ENCODE peak calls at places on chromosomes 6 and 20, in seven cellular contexts. B is lung, C is heart left ventricle, F is bronchial epithelial cell, U is lower lobe of right lung, R is A549, Y is GM06990. G is an unnamed sample.

GRCh38 chr6:19691465-19692167 is 145.6 kb upstream of the ID4 start:
- DNase-seq in Y (no peak), F (no peak), B (no peak), R (no peak), C (no peak), U (no peak), G (no peak)

GRCh38 chr6:149324428-149324827 is 6.9 kb downstream of the TAB2 start:
- DNase-seq in F (no peak), Y (no peak), U (no peak), B (no peak), R (no peak), C (no peak), G (no peak)

GRCh38 chr6:29925341-29926080 is 16.8 kb upstream of the HLA-A start:
- DNase-seq in B (no peak), C (no peak), U (no peak), R (no peak), Y (no peak), F (peak), G (no peak)

GRCh38 chr6:121932071-121933009 is 467.1 kb upstream of the HSF2 start:
- DNase-seq in Y (no peak), R (no peak), F (peak), C (peak), U (peak), B (no peak), G (peak)

GRCh38 chr20:44730441-44730840 is 15.2 kb upstream of the KCNK15 start:
- DNase-seq in C (no peak), R (no peak), U (peak), Y (no peak), B (no peak), F (peak), G (peak)

GRCh38 chr6:235763-236360 is 56.4 kb upstream of the DUSP22 start:
- DNase-seq in Y (no peak), C (no peak), U (no peak), F (no peak), B (no peak), R (no peak), G (peak)

GRCh38 chr6:42410861-42411260 is 40.9 kb downstream of the TRERF1 start:
- DNase-seq in B (no peak), R (no peak), C (no peak), Y (no peak), U (no peak), F (no peak), G (no peak)

GRCh38 chr6:12034831-12035230 is 22.7 kb downstream of the HIVEP1 start:
- DNase-seq in R (no peak), Y (no peak), C (no peak), B (no peak), U (no peak), F (no peak), G (no peak)

GRCh38 chr6:32148722-32149576 is 2.8 kb downstream of the PRRT1 start:
- DNase-seq in U (peak), Y (no peak), B (peak), C (peak), R (no peak), F (peak), G (peak)
- H3K4me3 ChIP-seq in U (peak), Y (no peak), B (no peak), C (no peak), R (no peak), F (peak), G (no peak)

GRCh38 chr6:1802495-1803395 is 193.0 kb downstream of the FOXC1 start:
- DNase-seq in F (no peak), B (no peak), C (no peak), Y (no peak), R (no peak), U (no peak), G (no peak)
- TF ChIP-seq CTCF in F (no peak), B (no peak), C (no peak), Y (no peak), R (no peak), U (no peak), G (no peak)

DNA sequence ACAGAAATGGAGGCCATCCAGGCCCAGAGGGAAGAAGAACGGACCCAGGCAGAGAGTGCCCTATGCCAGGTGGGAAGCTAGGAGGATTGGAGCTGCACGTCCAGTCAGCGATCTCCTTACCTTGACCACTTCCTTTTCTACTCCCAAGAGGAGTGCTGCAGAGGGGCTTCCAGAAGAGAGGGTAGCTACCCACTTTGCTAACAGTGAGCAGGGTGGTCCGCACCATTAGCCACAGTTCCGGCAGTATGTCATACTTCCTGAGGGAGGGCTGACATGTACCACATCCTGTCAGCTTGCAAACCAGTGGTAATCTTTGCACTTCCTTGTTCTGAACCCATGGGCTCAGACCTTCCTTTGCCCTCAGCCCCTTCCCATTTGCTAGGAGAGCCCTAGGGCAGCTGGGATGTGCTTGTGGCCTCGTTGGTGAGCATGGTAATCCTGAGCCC is 35.4 kb downstream of the CEP250 start:
- DNase-seq in B (peak), F (no peak), C (no peak), Y (peak), U (no peak), R (no peak), G (no peak)
- H3K4me3 ChIP-seq in B (peak), F (no peak), C (no peak), Y (peak), U (peak), R (no peak), G (no peak)

GRCh38 chr20:41155267-41155666 is 17.9 kb downstream of the PLCG1 start:
- DNase-seq in Y (no peak), R (no peak), F (no peak), U (no peak), C (no peak), B (no peak), G (no peak)
- TF ChIP-seq CTCF in Y (no peak), R (no peak), F (no peak), U (no peak), C (no peak), B (no peak), G (no peak)

GRCh38 chr6:1988843-1989242 is 256.6 kb downstream of the GMDS start:
- DNase-seq in R (no peak), C (no peak), U (no peak), Y (no peak), F (no peak), B (no peak), G (no peak)
- H3K4me3 ChIP-seq in R (no peak), C (no peak), U (no peak), Y (no peak), F (no peak), B (no peak), G (no peak)

GRCh38 chr6:41371461-41371991 is 36.1 kb downstream of the NCR2 start:
- DNase-seq in Y (peak), R (no peak), B (peak), C (peak), F (no peak), U (no peak), G (peak)
- TF ChIP-seq CTCF in Y (no peak), R (no peak), B (no peak), C (no peak), F (no peak), U (peak), G (peak)

DNA sequence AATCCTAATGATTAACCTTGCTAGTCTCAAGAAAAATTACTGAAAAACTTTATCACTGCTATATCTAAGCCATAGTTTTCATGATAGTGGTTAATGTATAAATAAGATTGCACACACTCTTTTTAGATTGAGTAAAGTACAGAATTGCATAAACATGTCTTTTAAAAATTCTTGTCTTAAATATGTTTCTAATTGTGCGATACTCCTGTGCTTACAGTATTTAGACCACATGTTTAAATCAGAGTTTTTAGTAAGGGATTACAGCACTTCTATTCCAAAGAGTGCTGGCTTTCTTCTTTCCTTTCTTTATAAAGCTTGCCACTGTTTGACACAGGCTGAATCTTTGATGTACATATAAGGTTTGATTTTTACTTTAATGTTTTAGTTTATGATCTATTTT is 36.8 kb upstream of the RGS17 start:
- DNase-seq in C (no peak), Y (no peak), B (no peak), F (no peak), U (no peak), R (peak), G (no peak)
- H3K4me3 ChIP-seq in C (no peak), Y (no peak), B (no peak), F (no peak), U (no peak), R (no peak), G (no peak)

DNA sequence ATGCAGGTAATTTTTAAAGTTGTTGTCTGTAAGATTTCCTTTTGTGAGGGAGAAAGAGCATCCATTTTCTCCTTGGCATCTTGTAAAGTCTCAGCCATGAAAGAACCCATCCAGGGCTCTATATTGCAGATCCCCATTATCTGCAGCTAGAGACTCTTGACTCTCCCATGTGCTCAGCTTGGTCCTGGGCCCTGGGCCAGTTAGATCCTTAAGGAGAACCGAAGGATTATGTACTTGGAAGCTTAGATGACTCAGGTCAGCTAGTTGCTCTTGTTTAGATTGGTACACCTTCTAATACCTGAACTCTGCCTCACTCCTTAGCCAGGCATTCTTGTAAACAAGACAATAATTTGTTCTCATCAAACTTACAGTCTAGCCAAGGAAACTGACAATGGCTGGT is 1617.6 kb downstream of the KHDRBS2 start:
- DNase-seq in C (no peak), F (peak), R (no peak), Y (no peak), U (no peak), B (no peak), G (no peak)
- TF ChIP-seq CTCF in C (no peak), F (no peak), R (no peak), Y (no peak), U (no peak), B (no peak), G (no peak)

G was measured in adrenal gland.